ENCODE peak calls at places on chromosomes 5 and 9, in nine cellular contexts. O is upper lobe of right lung; T is retinal pigment epithelial cell; A is lower lobe of right lung; N is SIG-M5; R is stimulated activated CD8-positive, alpha-beta memory T cell treated with anti-CD3 and anti-CD28 coated beads, Interleukin-2, amount 100 ng/mL, for 1 hour; B is M059J; F is heart right ventricle; D is RWPE1. G is an unnamed sample.

GRCh38 chr5:134133213-134133994 is 18.9 kb downstream of the TCF7 start:
- DNase-seq in R (no peak), A (peak; percentile 20), O (peak; percentile 53), F (no peak), B (no peak), D (no peak), T (no peak), N (no peak), G (no peak)

GRCh38 chr5:61274561-61274960 is 57.5 kb upstream of the ZSWIM6 start:
- DNase-seq in B (no peak), N (no peak), A (no peak), O (no peak), D (no peak), T (no peak), R (no peak), F (no peak), G (no peak)

GRCh38 chr5:18752317-18752716 is 1118.1 kb downstream of the TAF11L14 start:
- DNase-seq in O (no peak), D (no peak), N (no peak), F (no peak), T (no peak), B (no peak), R (no peak), A (no peak), G (no peak)

GRCh38 chr9:135504262-135505229 is 4.1 kb downstream of the MRPS2 start:
- DNase-seq in A (peak; percentile 72), N (no peak), R (no peak), O (peak; percentile 76), T (no peak), F (peak; percentile 57), B (peak; percentile 62), D (peak; percentile 64), G (peak; percentile 52)

GRCh38 chr9:69605406-69605805 is 66.8 kb downstream of the APBA1 start:
- DNase-seq in N (no peak), A (no peak), R (no peak), D (no peak), B (peak; percentile 30), O (no peak), T (no peak), F (no peak), G (no peak)

GRCh38 chr9:111148994-111149759 is 110.9 kb upstream of the LPAR1 start:
- DNase-seq in N (no peak), T (no peak), D (peak; percentile 15), F (peak; percentile 15), B (peak; percentile 43), A (no peak), R (no peak), O (no peak), G (no peak)

GRCh38 chr9:134632329-134632728 is 9.3 kb upstream of the COL5A1 start:
- DNase-seq in T (no peak), B (no peak), O (peak; percentile 44), N (no peak), D (no peak), R (no peak), A (peak; percentile 24), F (no peak), G (no peak)

GRCh38 chr5:143588933-143589662 is 185.6 kb upstream of the NR3C1 start:
- DNase-seq in N (no peak), R (no peak), A (no peak), D (no peak), B (no peak), F (no peak), T (no peak), O (no peak), G (no peak)

GRCh38 chr5:52725781-52726180 is 61.9 kb upstream of the ITGA1 start:
- DNase-seq in F (peak; percentile 36), O (no peak), R (no peak), D (no peak), A (no peak), N (no peak), B (peak; percentile 35), T (no peak), G (no peak)

GRCh38 chr5:496028-496427 is 28.2 kb downstream of the SLC9A3 start:
- DNase-seq in D (no peak), A (no peak), B (no peak), T (no peak), F (no peak), R (no peak), N (no peak), O (no peak), G (no peak)

GRCh38 chr5:151614565-151614964 is 23.4 kb upstream of the FAT2 start:
- DNase-seq in O (no peak), F (no peak), B (peak; percentile 37), R (no peak), T (no peak), A (no peak), D (no peak), N (no peak), G (no peak)

GRCh38 chr5:6105350-6105749 is 273.0 kb downstream of the MED10 start:
- DNase-seq in D (no peak), F (no peak), N (no peak), A (no peak), T (no peak), O (no peak), R (no peak), B (no peak), G (no peak)

GRCh38 chr9:68705636-68706578 is 867 bp downstream of the PIP5K1B start:
- DNase-seq in O (no peak), B (peak; percentile 5), R (no peak), D (no peak), A (no peak), N (no peak), T (no peak), F (peak; percentile 55), G (peak; percentile 2)

GRCh38 chr5:112703866-112704820 is 33.5 kb upstream of the APC start:
- DNase-seq in N (peak; percentile 9), O (no peak), D (no peak), A (no peak), F (peak; percentile 20), B (peak; percentile 38), T (no peak), R (no peak), G (no peak)

GRCh38 chr5:173720341-173721258 is 104.2 kb upstream of the BOD1 start:
- DNase-seq in D (no peak), A (no peak), T (no peak), F (no peak), R (no peak), O (no peak), N (no peak), B (no peak), G (no peak)

GRCh38 chr5:173704615-173705511 is 88.4 kb upstream of the BOD1 start:
- DNase-seq in R (no peak), F (no peak), N (no peak), O (peak; percentile 37), T (no peak), A (no peak), B (no peak), D (no peak), G (no peak)

GRCh38 chr9:36093384-36093783 is 43.1 kb upstream of the GLIPR2 start:
- DNase-seq in F (no peak), D (no peak), B (no peak), R (no peak), N (no peak), T (no peak), O (no peak), A (no peak), G (no peak)

GRCh38 chr9:101738566-101739183 is at the start of gene GRIN3A:
- DNase-seq in O (peak; percentile 61), R (no peak), T (no peak), A (peak; percentile 37), F (peak; percentile 42), D (peak; percentile 33), B (no peak), N (no peak), G (peak; percentile 2)

GRCh38 chr5:137206030-137206715 is 293.0 kb downstream of the SPOCK1 start:
- DNase-seq in D (no peak), O (peak; percentile 68), A (peak; percentile 64), T (peak; percentile 77), F (no peak), B (peak; percentile 93), N (no peak), R (no peak), G (no peak)

GRCh38 chr9:75238311-75238976 is 150.1 kb downstream of the OSTF1 start:
- DNase-seq in T (no peak), F (no peak), R (no peak), B (peak; percentile 64), A (peak; percentile 51), O (no peak), D (peak; percentile 33), N (no peak), G (peak; percentile 42)

GRCh38 chr9:99433555-99433954 is 211.5 kb downstream of the SEC61B start:
- DNase-seq in O (peak; percentile 70), D (peak; percentile 95), R (peak; percentile 17), F (peak; percentile 14), N (peak; percentile 17), A (peak; percentile 68), T (peak; percentile 86), B (peak; percentile 99), G (peak; percentile 77)

GRCh38 chr5:124599048-124599973 is 147.1 kb downstream of the ZNF608 start:
- DNase-seq in O (no peak), D (no peak), B (peak; percentile 83), F (no peak), T (peak; percentile 99), N (no peak), R (no peak), A (no peak), G (peak; percentile 23)